ENCODE peak calls at places on chromosome 15, in six cellular contexts. One of them, this sample, is unnamed.

GRCh38 chr15:67174864-67175573 is 79.4 kb downstream of the AAGAB start:
- DNase-seq in uterus: no peak
- DNase-seq in ascending aorta: no peak
- DNase-seq in CD4-positive, alpha-beta memory T cell: no peak
- DNase-seq in OCI-LY7: peak; percentile 27
- DNase-seq in right lobe of liver: no peak
- DNase-seq in this sample: no peak

GRCh38 chr15:68145706-68146105 is 59.4 kb downstream of the CALML4 start:
- DNase-seq in uterus: no peak
- DNase-seq in ascending aorta: no peak
- DNase-seq in CD4-positive, alpha-beta memory T cell: no peak
- DNase-seq in OCI-LY7: no peak
- DNase-seq in right lobe of liver: no peak
- DNase-seq in this sample: no peak

GRCh38 chr15:91491131-91491950 is 362.2 kb upstream of the SLCO3A1 start:
- DNase-seq in uterus: no peak
- DNase-seq in ascending aorta: no peak
- DNase-seq in CD4-positive, alpha-beta memory T cell: no peak
- DNase-seq in OCI-LY7: no peak
- DNase-seq in right lobe of liver: no peak
- DNase-seq in this sample: no peak

GRCh38 chr15:72353266-72353665 is 22.5 kb downstream of the HEXA start:
- DNase-seq in uterus: no peak
- DNase-seq in ascending aorta: no peak
- DNase-seq in CD4-positive, alpha-beta memory T cell: no peak
- DNase-seq in OCI-LY7: no peak
- DNase-seq in right lobe of liver: no peak
- DNase-seq in this sample: no peak

GRCh38 chr15:31267161-31268107 is 59.2 kb upstream of the KLF13 start:
- DNase-seq in uterus: no peak
- DNase-seq in ascending aorta: no peak
- DNase-seq in CD4-positive, alpha-beta memory T cell: no peak
- DNase-seq in OCI-LY7: peak; percentile 64
- DNase-seq in right lobe of liver: peak; percentile 46
- DNase-seq in this sample: no peak

GRCh38 chr15:86054338-86054737 is 25.3 kb upstream of the AGBL1 start:
- DNase-seq in uterus: no peak
- DNase-seq in ascending aorta: no peak
- DNase-seq in CD4-positive, alpha-beta memory T cell: no peak
- DNase-seq in OCI-LY7: no peak
- DNase-seq in right lobe of liver: no peak
- DNase-seq in this sample: no peak

GRCh38 chr15:40282870-40283614 is at the start of gene ANKRD63:
- DNase-seq in uterus: no peak
- DNase-seq in ascending aorta: no peak
- DNase-seq in CD4-positive, alpha-beta memory T cell: peak; percentile 34
- DNase-seq in OCI-LY7: no peak
- DNase-seq in right lobe of liver: no peak
- DNase-seq in this sample: no peak

GRCh38 chr15:58453931-58454793 is 22.4 kb downstream of the LIPC start:
- DNase-seq in uterus: no peak
- DNase-seq in ascending aorta: no peak
- DNase-seq in CD4-positive, alpha-beta memory T cell: no peak
- DNase-seq in OCI-LY7: no peak
- DNase-seq in right lobe of liver: no peak
- DNase-seq in this sample: no peak

GRCh38 chr15:68335251-68335650 is 57.7 kb downstream of the FEM1B start:
- DNase-seq in uterus: no peak
- DNase-seq in ascending aorta: peak; percentile 53
- DNase-seq in CD4-positive, alpha-beta memory T cell: no peak
- DNase-seq in OCI-LY7: no peak
- DNase-seq in right lobe of liver: peak; percentile 71
- DNase-seq in this sample: no peak

GRCh38 chr15:56739474-56739873 is 6.2 kb upstream of the ZNF280D start:
- DNase-seq in uterus: no peak
- DNase-seq in ascending aorta: no peak
- DNase-seq in CD4-positive, alpha-beta memory T cell: no peak
- DNase-seq in OCI-LY7: no peak
- DNase-seq in right lobe of liver: no peak
- DNase-seq in this sample: no peak

GRCh38 chr15:27769652-27770051 is 329.5 kb downstream of the OCA2 start:
- DNase-seq in uterus: no peak
- DNase-seq in ascending aorta: no peak
- DNase-seq in CD4-positive, alpha-beta memory T cell: no peak
- DNase-seq in OCI-LY7: no peak
- DNase-seq in right lobe of liver: no peak
- DNase-seq in this sample: no peak

GRCh38 chr15:23518104-23518503 is 47.4 kb upstream of the MKRN3 start:
- DNase-seq in uterus: no peak
- DNase-seq in ascending aorta: no peak
- DNase-seq in CD4-positive, alpha-beta memory T cell: no peak
- DNase-seq in OCI-LY7: no peak
- DNase-seq in right lobe of liver: no peak
- DNase-seq in this sample: no peak

GRCh38 chr15:64620991-64621495 is 154.3 kb downstream of the RBPMS2 start:
- DNase-seq in uterus: no peak
- DNase-seq in ascending aorta: no peak
- DNase-seq in CD4-positive, alpha-beta memory T cell: no peak
- DNase-seq in OCI-LY7: no peak
- DNase-seq in right lobe of liver: no peak
- DNase-seq in this sample: no peak

GRCh38 chr15:45943255-45943654 is 308.4 kb downstream of the SQOR start:
- DNase-seq in uterus: no peak
- DNase-seq in ascending aorta: no peak
- DNase-seq in CD4-positive, alpha-beta memory T cell: no peak
- DNase-seq in OCI-LY7: no peak
- DNase-seq in right lobe of liver: no peak
- DNase-seq in this sample: no peak

GRCh38 chr15:67019886-67020520 is 45.4 kb upstream of the SMAD3 start:
- DNase-seq in uterus: no peak
- DNase-seq in ascending aorta: no peak
- DNase-seq in CD4-positive, alpha-beta memory T cell: no peak
- DNase-seq in OCI-LY7: no peak
- DNase-seq in right lobe of liver: no peak
- DNase-seq in this sample: no peak

GRCh38 chr15:64695571-64695992 is 79.8 kb downstream of the RBPMS2 start:
- DNase-seq in uterus: no peak
- DNase-seq in ascending aorta: no peak
- DNase-seq in CD4-positive, alpha-beta memory T cell: no peak
- DNase-seq in OCI-LY7: peak; percentile 47
- DNase-seq in right lobe of liver: no peak
- DNase-seq in this sample: no peak

GRCh38 chr15:40832903-40833302 is 4.4 kb upstream of the PPP1R14D start:
- DNase-seq in uterus: no peak
- DNase-seq in ascending aorta: no peak
- DNase-seq in CD4-positive, alpha-beta memory T cell: no peak
- DNase-seq in OCI-LY7: no peak
- DNase-seq in right lobe of liver: no peak
- DNase-seq in this sample: no peak

GRCh38 chr15:33693166-33693830 is 275.0 kb upstream of the CHRM5 start:
- DNase-seq in uterus: no peak
- DNase-seq in ascending aorta: no peak
- DNase-seq in CD4-positive, alpha-beta memory T cell: no peak
- DNase-seq in OCI-LY7: no peak
- DNase-seq in right lobe of liver: no peak
- DNase-seq in this sample: no peak

GRCh38 chr15:40937762-40938529 is 8.8 kb downstream of the DLL4 start:
- DNase-seq in uterus: no peak
- DNase-seq in ascending aorta: no peak
- DNase-seq in CD4-positive, alpha-beta memory T cell: no peak
- DNase-seq in OCI-LY7: no peak
- DNase-seq in right lobe of liver: peak; percentile 72
- DNase-seq in this sample: no peak

GRCh38 chr15:85753791-85754452 is 40.8 kb downstream of the KLHL25 start:
- DNase-seq in uterus: no peak
- DNase-seq in ascending aorta: no peak
- DNase-seq in CD4-positive, alpha-beta memory T cell: no peak
- DNase-seq in OCI-LY7: no peak
- DNase-seq in right lobe of liver: peak; percentile 33
- DNase-seq in this sample: no peak

GRCh38 chr15:58038426-58039106 is 26.9 kb downstream of the ALDH1A2 start:
- DNase-seq in uterus: no peak
- DNase-seq in ascending aorta: no peak
- DNase-seq in CD4-positive, alpha-beta memory T cell: no peak
- DNase-seq in OCI-LY7: no peak
- DNase-seq in right lobe of liver: peak; percentile 47
- DNase-seq in this sample: no peak

GRCh38 chr15:66403323-66403722 is 16.6 kb downstream of the MAP2K1 start:
- DNase-seq in uterus: no peak
- DNase-seq in ascending aorta: no peak
- DNase-seq in CD4-positive, alpha-beta memory T cell: no peak
- DNase-seq in OCI-LY7: no peak
- DNase-seq in right lobe of liver: no peak
- DNase-seq in this sample: no peak

GRCh38 chr15:85296615-85297402 is 83.6 kb upstream of the AKAP13 start:
- DNase-seq in uterus: peak; percentile 78
- DNase-seq in ascending aorta: peak; percentile 13
- DNase-seq in CD4-positive, alpha-beta memory T cell: peak; percentile 70
- DNase-seq in OCI-LY7: peak; percentile 91
- DNase-seq in right lobe of liver: peak; percentile 71
- DNase-seq in this sample: peak; percentile 24

GRCh38 chr15:66707310-66708160 is 5.5 kb downstream of the SMAD6 start:
- DNase-seq in uterus: peak; percentile 61
- DNase-seq in ascending aorta: no peak
- DNase-seq in CD4-positive, alpha-beta memory T cell: no peak
- DNase-seq in OCI-LY7: no peak
- DNase-seq in right lobe of liver: no peak
- DNase-seq in this sample: no peak

GRCh38 chr15:100707229-100707628 is 104.8 kb downstream of the ASB7 start:
- DNase-seq in uterus: peak; percentile 6
- DNase-seq in ascending aorta: no peak
- DNase-seq in CD4-positive, alpha-beta memory T cell: no peak
- DNase-seq in OCI-LY7: no peak
- DNase-seq in right lobe of liver: no peak
- DNase-seq in this sample: no peak

GRCh38 chr15:32824777-32825176 is 107.0 kb downstream of the GREM1 start:
- DNase-seq in uterus: no peak
- DNase-seq in ascending aorta: no peak
- DNase-seq in CD4-positive, alpha-beta memory T cell: no peak
- DNase-seq in OCI-LY7: no peak
- DNase-seq in right lobe of liver: no peak
- DNase-seq in this sample: no peak

GRCh38 chr15:52680041-52680391 is 828 bp upstream of the ATOSA start:
- DNase-seq in uterus: no peak
- DNase-seq in ascending aorta: no peak
- DNase-seq in CD4-positive, alpha-beta memory T cell: no peak
- DNase-seq in OCI-LY7: peak; percentile 45
- DNase-seq in right lobe of liver: no peak
- DNase-seq in this sample: no peak

GRCh38 chr15:91199511-91199910 is 99.5 kb downstream of the SV2B start:
- DNase-seq in uterus: no peak
- DNase-seq in ascending aorta: no peak
- DNase-seq in CD4-positive, alpha-beta memory T cell: no peak
- DNase-seq in OCI-LY7: no peak
- DNase-seq in right lobe of liver: no peak
- DNase-seq in this sample: no peak

GRCh38 chr15:92155941-92156340 is 237.7 kb upstream of the ST8SIA2 start:
- DNase-seq in uterus: no peak
- DNase-seq in ascending aorta: no peak
- DNase-seq in CD4-positive, alpha-beta memory T cell: no peak
- DNase-seq in OCI-LY7: no peak
- DNase-seq in right lobe of liver: no peak
- DNase-seq in this sample: no peak

GRCh38 chr15:38202356-38202755 is 50.3 kb upstream of the SPRED1 start:
- DNase-seq in uterus: no peak
- DNase-seq in ascending aorta: no peak
- DNase-seq in CD4-positive, alpha-beta memory T cell: no peak
- DNase-seq in OCI-LY7: no peak
- DNase-seq in right lobe of liver: no peak
- DNase-seq in this sample: no peak

GRCh38 chr15:85766007-85766831 is 28.5 kb downstream of the KLHL25 start:
- DNase-seq in uterus: no peak
- DNase-seq in ascending aorta: no peak
- DNase-seq in CD4-positive, alpha-beta memory T cell: no peak
- DNase-seq in OCI-LY7: no peak
- DNase-seq in right lobe of liver: peak; percentile 83
- DNase-seq in this sample: no peak

GRCh38 chr15:70023064-70023768 is 74.5 kb downstream of the TLE3 start:
- DNase-seq in uterus: peak; percentile 28
- DNase-seq in ascending aorta: no peak
- DNase-seq in CD4-positive, alpha-beta memory T cell: peak; percentile 78
- DNase-seq in OCI-LY7: peak; percentile 53
- DNase-seq in right lobe of liver: no peak
- DNase-seq in this sample: peak; percentile 61
- H3K4me3 ChIP-seq in uterus: no peak overlapping the region
- H3K4me3 ChIP-seq in ascending aorta: no peak overlapping the region
- H3K4me3 ChIP-seq in CD4-positive, alpha-beta memory T cell: no peak overlapping the region
- H3K4me3 ChIP-seq in OCI-LY7: no peak overlapping the region
- H3K4me3 ChIP-seq in right lobe of liver: no peak overlapping the region
- H3K4me3 ChIP-seq in this sample: no peak overlapping the region

GRCh38 chr15:63244976-63245645 is 32.3 kb upstream of the APH1B start:
- DNase-seq in uterus: no peak
- DNase-seq in ascending aorta: no peak
- DNase-seq in CD4-positive, alpha-beta memory T cell: peak; percentile 17
- DNase-seq in OCI-LY7: no peak
- DNase-seq in right lobe of liver: no peak
- DNase-seq in this sample: peak; percentile 11

GRCh38 chr15:63243776-63244175 is 33.6 kb upstream of the APH1B start:
- DNase-seq in uterus: no peak
- DNase-seq in ascending aorta: no peak
- DNase-seq in CD4-positive, alpha-beta memory T cell: no peak
- DNase-seq in OCI-LY7: no peak
- DNase-seq in right lobe of liver: no peak
- DNase-seq in this sample: no peak

GRCh38 chr15:63244399-63244798 is 33.0 kb upstream of the APH1B start:
- DNase-seq in uterus: no peak
- DNase-seq in ascending aorta: no peak
- DNase-seq in CD4-positive, alpha-beta memory T cell: no peak
- DNase-seq in OCI-LY7: no peak
- DNase-seq in right lobe of liver: no peak
- DNase-seq in this sample: no peak

GRCh38 chr15:63241316-63241715 is 36.1 kb upstream of the APH1B start:
- DNase-seq in uterus: no peak
- DNase-seq in ascending aorta: no peak
- DNase-seq in CD4-positive, alpha-beta memory T cell: no peak
- DNase-seq in OCI-LY7: no peak
- DNase-seq in right lobe of liver: no peak
- DNase-seq in this sample: no peak

GRCh38 chr15:63243101-63243500 is 34.3 kb upstream of the APH1B start:
- DNase-seq in uterus: peak; percentile 44
- DNase-seq in ascending aorta: no peak
- DNase-seq in CD4-positive, alpha-beta memory T cell: no peak
- DNase-seq in OCI-LY7: no peak
- DNase-seq in right lobe of liver: no peak
- DNase-seq in this sample: no peak
- H3K27ac ChIP-seq in uterus: peak overlapping the region; percentile 41
- H3K27ac ChIP-seq in ascending aorta: peak overlapping the region; percentile 42
- H3K27ac ChIP-seq in CD4-positive, alpha-beta memory T cell: no peak overlapping the region
- H3K27ac ChIP-seq in OCI-LY7: no peak overlapping the region
- H3K27ac ChIP-seq in right lobe of liver: no peak overlapping the region
- H3K27ac ChIP-seq in this sample: no peak overlapping the region

GRCh38 chr15:73922186-73923151 is 3.8 kb upstream of the LOXL1 start:
- DNase-seq in uterus: no peak
- DNase-seq in ascending aorta: no peak
- DNase-seq in CD4-positive, alpha-beta memory T cell: no peak
- DNase-seq in OCI-LY7: no peak
- DNase-seq in right lobe of liver: no peak
- DNase-seq in this sample: no peak
- H3K4me3 ChIP-seq in uterus: no peak overlapping the region
- H3K4me3 ChIP-seq in ascending aorta: peak overlapping the region; percentile 37
- H3K4me3 ChIP-seq in CD4-positive, alpha-beta memory T cell: no peak overlapping the region
- H3K4me3 ChIP-seq in OCI-LY7: no peak overlapping the region
- H3K4me3 ChIP-seq in right lobe of liver: no peak overlapping the region
- H3K4me3 ChIP-seq in this sample: no peak overlapping the region

GRCh38 chr15:97981758-97982157 is 21.3 kb downstream of the ARRDC4 start:
- DNase-seq in uterus: no peak
- DNase-seq in ascending aorta: no peak
- DNase-seq in CD4-positive, alpha-beta memory T cell: no peak
- DNase-seq in OCI-LY7: no peak
- DNase-seq in right lobe of liver: peak; percentile 74
- DNase-seq in this sample: no peak
- H3K27ac ChIP-seq in uterus: no peak overlapping the region
- H3K27ac ChIP-seq in ascending aorta: no peak overlapping the region
- H3K27ac ChIP-seq in CD4-positive, alpha-beta memory T cell: no peak overlapping the region
- H3K27ac ChIP-seq in OCI-LY7: no peak overlapping the region
- H3K27ac ChIP-seq in right lobe of liver: peak overlapping the region; percentile 52
- H3K27ac ChIP-seq in this sample: no peak overlapping the region

This sample was measured in effector memory CD4-positive, alpha-beta T cell.